ENCODE peak calls at places on chromosomes 1 and 21, in four cellular contexts. M is AG09309, J is NCI-H69, H is upper lobe of left lung. L is an unnamed sample.

GRCh38 chr1:236489710-236490377 is 33.9 kb upstream of the LGALS8 start:
- DNase-seq in H (no peak), J (peak; percentile 75), M (no peak), L (peak; percentile 63)

GRCh38 chr1:246219508-246220030 is 287.5 kb downstream of the SMYD3 start:
- DNase-seq in J (peak; percentile 99), M (no peak), H (no peak), L (peak; percentile 99)

GRCh38 chr1:200355815-200356214 is 54.0 kb downstream of the ZNF281 start:
- DNase-seq in J (no peak), M (no peak), H (no peak), L (no peak)

GRCh38 chr1:116855788-116856187 is 53.9 kb upstream of the PTGFRN start:
- DNase-seq in J (peak; percentile 86), M (no peak), H (no peak), L (peak; percentile 71)

GRCh38 chr1:183032122-183032921 is 9.1 kb downstream of the LAMC1 start:
- DNase-seq in J (peak; percentile 43), H (no peak), M (no peak), L (no peak)

GRCh38 chr1:59072017-59072947 is 224.6 kb upstream of the FGGY start:
- DNase-seq in M (no peak), H (no peak), J (peak; percentile 82), L (peak; percentile 44)

GRCh38 chr1:198387587-198387986 is 152.9 kb downstream of the ATP6V1G3 start:
- DNase-seq in H (no peak), J (no peak), M (no peak), L (no peak)

GRCh38 chr21:34885636-34886553 is 163.2 kb downstream of the RUNX1 start:
- DNase-seq in H (no peak), M (no peak), J (no peak), L (no peak)

GRCh38 chr1:172135923-172136610 is 284.4 kb upstream of the C1orf105 start:
- DNase-seq in M (peak; percentile 52), J (peak; percentile 12), H (no peak), L (no peak)

GRCh38 chr21:39660191-39660590 is 47.5 kb downstream of the B3GALT5 start:
- DNase-seq in H (no peak), M (peak; percentile 16), J (peak; percentile 96), L (peak; percentile 20)

GRCh38 chr1:115647000-115647399 is 5.2 kb downstream of the VANGL1 start:
- DNase-seq in M (no peak), H (no peak), J (no peak), L (no peak)

GRCh38 chr1:20600156-20600555 is 11.3 kb downstream of the CDA start:
- DNase-seq in J (no peak), M (no peak), H (no peak), L (no peak)

GRCh38 chr1:70449049-70449448 is 38.0 kb downstream of the CTH start:
- DNase-seq in J (no peak), H (no peak), M (no peak), L (no peak)

GRCh38 chr21:33025471-33026298 is at the start of gene OLIG2:
- DNase-seq in J (peak; percentile 28), M (no peak), H (no peak), L (no peak)

GRCh38 chr1:236280438-236281285 is 1.1 kb downstream of the ERO1B start:
- DNase-seq in H (peak; percentile 26), J (peak; percentile 89), M (no peak), L (peak; percentile 87)

GRCh38 chr1:157377216-157377821 is 175.0 kb downstream of the FCRL5 start:
- DNase-seq in M (no peak), J (peak; percentile 47), H (peak; percentile 38), L (peak; percentile 40)

GRCh38 chr1:156359973-156360372 is 9.0 kb upstream of the RHBG start:
- DNase-seq in H (no peak), J (peak; percentile 45), M (no peak), L (no peak)

GRCh38 chr1:98467584-98467983 is 193.9 kb upstream of the SNX7 start:
- DNase-seq in M (no peak), J (peak; percentile 17), H (no peak), L (no peak)

GRCh38 chr1:218686258-218686657 is 341.1 kb downstream of the TGFB2 start:
- DNase-seq in J (no peak), M (peak; percentile 88), H (no peak), L (no peak)

GRCh38 chr1:234773936-234774677 is 164.1 kb upstream of the IRF2BP2 start:
- DNase-seq in J (no peak), M (no peak), H (no peak), L (no peak)

GRCh38 chr1:109845658-109846057 is 65.0 kb upstream of the CSF1 start:
- DNase-seq in M (no peak), H (no peak), J (no peak), L (no peak)

GRCh38 chr1:180299486-180300246 is 69.6 kb downstream of the LHX4 start:
- DNase-seq in M (no peak), J (peak; percentile 80), H (no peak), L (no peak)

GRCh38 chr21:44444286-44444931 is 10.9 kb upstream of the LRRC3 start:
- DNase-seq in M (no peak), J (peak; percentile 14), H (no peak), L (no peak)

GRCh38 chr21:39004776-39005605 is 178.3 kb downstream of the PSMG1 start:
- DNase-seq in M (no peak), H (peak; percentile 75), J (peak; percentile 57), L (peak; percentile 17)

GRCh38 chr1:244394851-244395765 is 56.6 kb downstream of the ADSS2 start:
- DNase-seq in J (no peak), M (no peak), H (no peak), L (no peak)

GRCh38 chr1:206935491-206936067 is 10.7 kb downstream of the PIGR start:
- DNase-seq in H (peak; percentile 49), M (no peak), J (peak; percentile 28), L (peak; percentile 24)

GRCh38 chr1:43558346-43558841 is 27.7 kb downstream of the PTPRF start:
- DNase-seq in H (peak; percentile 77), M (peak; percentile 8), J (peak; percentile 76), L (no peak)

GRCh38 chr1:41483960-41484844 is at the start of gene EDN2:
- DNase-seq in M (no peak), J (peak; percentile 93), H (peak; percentile 84), L (peak; percentile 76)

GRCh38 chr1:228084325-228084724 is 1.8 kb downstream of the ARF1 start:
- DNase-seq in M (peak; percentile 61), J (no peak), H (peak; percentile 47), L (no peak)

GRCh38 chr1:162873671-162874666 is 13.0 kb upstream of the CCDC190 start:
- DNase-seq in M (peak; percentile 55), H (no peak), J (peak; percentile 91), L (peak; percentile 69)

GRCh38 chr1:15156807-15157380 is 3.3 kb downstream of the TMEM51 start:
- DNase-seq in H (no peak), J (peak; percentile 14), M (no peak), L (no peak)

GRCh38 chr1:226519135-226519534 is 29.4 kb upstream of the STUM start:
- DNase-seq in J (no peak), M (no peak), H (no peak), L (no peak)